ENCODE peak calls at places on chromosomes 1 and 21, in four cellular contexts. One of them, this sample, is unnamed.

GRCh38 chr1:113021430-113022085 is 51.4 kb upstream of the LRIG2 start:
- DNase-seq in cardiac muscle cell: peak; percentile 68
- DNase-seq in pons: no peak
- DNase-seq in LoVo: no peak
- DNase-seq in this sample: no peak

GRCh38 chr1:147700042-147700711 is 29.9 kb upstream of the ACP6 start:
- DNase-seq in cardiac muscle cell: peak; percentile 82
- DNase-seq in pons: peak; percentile 81
- DNase-seq in LoVo: peak; percentile 64
- DNase-seq in this sample: peak; percentile 61

GRCh38 chr1:223684488-223684792 is 18.9 kb upstream of the CAPN8 start:
- DNase-seq in cardiac muscle cell: no peak
- DNase-seq in pons: no peak
- DNase-seq in LoVo: no peak
- DNase-seq in this sample: no peak

GRCh38 chr1:151944110-151944858 is 35.0 kb upstream of the THEM4 start:
- DNase-seq in cardiac muscle cell: peak; percentile 14
- DNase-seq in pons: no peak
- DNase-seq in LoVo: no peak
- DNase-seq in this sample: no peak

GRCh38 chr1:210132582-210132981 is 100.0 kb upstream of the SERTAD4 start:
- DNase-seq in cardiac muscle cell: peak; percentile 61
- DNase-seq in pons: no peak
- DNase-seq in LoVo: peak; percentile 16
- DNase-seq in this sample: no peak

GRCh38 chr1:238653693-238654321 is 732.6 kb upstream of the CHRM3 start:
- DNase-seq in cardiac muscle cell: peak; percentile 56
- DNase-seq in pons: no peak
- DNase-seq in LoVo: no peak
- DNase-seq in this sample: no peak

GRCh38 chr21:45976666-45977335 is 4.8 kb upstream of the COL6A1 start:
- DNase-seq in cardiac muscle cell: no peak
- DNase-seq in pons: no peak
- DNase-seq in LoVo: no peak
- DNase-seq in this sample: no peak

GRCh38 chr1:65148548-65149390 is 766 bp downstream of the AK4 start:
- DNase-seq in cardiac muscle cell: peak; percentile 61
- DNase-seq in pons: no peak
- DNase-seq in LoVo: peak; percentile 8
- DNase-seq in this sample: peak; percentile 85

GRCh38 chr1:54922040-54922761 is 35.2 kb upstream of the DHCR24 start:
- DNase-seq in cardiac muscle cell: no peak
- DNase-seq in pons: no peak
- DNase-seq in LoVo: no peak
- DNase-seq in this sample: no peak

GRCh38 chr1:247112479-247112781 is 8.3 kb upstream of the ZNF669 start:
- DNase-seq in cardiac muscle cell: no peak
- DNase-seq in pons: no peak
- DNase-seq in LoVo: no peak
- DNase-seq in this sample: no peak

GRCh38 chr1:163361123-163361934 is 39.6 kb downstream of the NUF2 start:
- DNase-seq in cardiac muscle cell: peak; percentile 34
- DNase-seq in pons: peak; percentile 48
- DNase-seq in LoVo: peak; percentile 22
- DNase-seq in this sample: peak; percentile 27

GRCh38 chr1:55974714-55975441 is 604.5 kb downstream of the PLPP3 start:
- DNase-seq in cardiac muscle cell: peak; percentile 89
- DNase-seq in pons: no peak
- DNase-seq in LoVo: no peak
- DNase-seq in this sample: no peak

GRCh38 chr1:198747127-198747526 is 108.3 kb downstream of the PTPRC start:
- DNase-seq in cardiac muscle cell: no peak
- DNase-seq in pons: no peak
- DNase-seq in LoVo: no peak
- DNase-seq in this sample: no peak

GRCh38 chr1:46520063-46520911 is 30.7 kb downstream of the DMBX1 start:
- DNase-seq in cardiac muscle cell: peak; percentile 72
- DNase-seq in pons: no peak
- DNase-seq in LoVo: peak; percentile 8
- DNase-seq in this sample: no peak

GRCh38 chr1:193104496-193104905 is 713 bp downstream of the GLRX2 start:
- DNase-seq in cardiac muscle cell: peak; percentile 54
- DNase-seq in pons: peak; percentile 62
- DNase-seq in LoVo: peak; percentile 39
- DNase-seq in this sample: peak; percentile 71

GRCh38 chr1:56404561-56405030 is 174.8 kb downstream of the PLPP3 start:
- DNase-seq in cardiac muscle cell: peak; percentile 68
- DNase-seq in pons: no peak
- DNase-seq in LoVo: no peak
- DNase-seq in this sample: no peak

GRCh38 chr1:2233997-2234761 is 6.1 kb downstream of the SKI start:
- DNase-seq in cardiac muscle cell: peak; percentile 98
- DNase-seq in pons: peak; percentile 82
- DNase-seq in LoVo: no peak
- DNase-seq in this sample: no peak

GRCh38 chr1:247385283-247385682 is 30.7 kb upstream of the NLRP3 start:
- DNase-seq in cardiac muscle cell: no peak
- DNase-seq in pons: peak; percentile 50
- DNase-seq in LoVo: no peak
- DNase-seq in this sample: no peak

GRCh38 chr21:27741736-27742135 is 774.8 kb upstream of the ADAMTS5 start:
- DNase-seq in cardiac muscle cell: peak; percentile 81
- DNase-seq in pons: no peak
- DNase-seq in LoVo: no peak
- DNase-seq in this sample: no peak

GRCh38 chr1:111565079-111565478 is 54.5 kb upstream of the RAP1A start:
- DNase-seq in cardiac muscle cell: peak; percentile 93
- DNase-seq in pons: peak; percentile 98
- DNase-seq in LoVo: no peak
- DNase-seq in this sample: no peak

GRCh38 chr1:117657031-117657430 is 51.2 kb downstream of the TENT5C start:
- DNase-seq in cardiac muscle cell: peak; percentile 84
- DNase-seq in pons: no peak
- DNase-seq in LoVo: peak; percentile 15
- DNase-seq in this sample: no peak

This sample was measured in SK-N-SH.